ENCODE peak calls at places on chromosomes 4 and X, in five cellular contexts. S is prostate gland, Z is A549, M is ovary, L is NB4. J is an unnamed sample.

GRCh38 chr4:150242820-150243458 is 164.7 kb downstream of the DCLK2 start:
- DNase-seq in S (no peak), Z (peak; percentile 19), M (peak; percentile 45), L (peak; percentile 25), J (peak; percentile 60)

GRCh38 chr4:35993606-35994005 is 250.7 kb downstream of the ARAP2 start:
- DNase-seq in S (no peak), Z (no peak), M (no peak), L (no peak), J (no peak)

GRCh38 chrX:56947695-56948094 is 47.6 kb downstream of the SPIN3 start:
- DNase-seq in S (no peak), Z (no peak), M (no peak), L (no peak), J (peak; percentile 20)

GRCh38 chr4:825969-826330 is at the start of gene CPLX1:
- DNase-seq in S (no peak), Z (no peak), M (no peak), L (no peak), J (no peak)

GRCh38 chr4:164572877-164573279 is 181.1 kb upstream of the SMIM31 start:
- DNase-seq in S (no peak), Z (no peak), M (no peak), L (no peak), J (no peak)

GRCh38 chr4:26015133-26015651 is 101.2 kb downstream of the SMIM20 start:
- DNase-seq in S (peak; percentile 70), Z (no peak), M (no peak), L (peak; percentile 25), J (peak; percentile 97)

GRCh38 chrX:47628980-47629379 is 750 bp downstream of the CFP start:
- DNase-seq in S (no peak), Z (no peak), M (no peak), L (peak; percentile 84), J (no peak)

GRCh38 chr4:124085561-124086180 is 626.9 kb downstream of the ANKRD50 start:
- DNase-seq in S (no peak), Z (no peak), M (no peak), L (no peak), J (no peak)

GRCh38 chrX:3712870-3713224 is 602 bp downstream of the PRKX start:
- DNase-seq in S (no peak), Z (no peak), M (no peak), L (no peak), J (no peak)

GRCh38 chr4:175215657-175216056 is 297.5 kb downstream of the ADAM29 start:
- DNase-seq in S (no peak), Z (no peak), M (no peak), L (no peak), J (no peak)

GRCh38 chr4:158513246-158513645 is 8.4 kb upstream of the RXFP1 start:
- DNase-seq in S (no peak), Z (no peak), M (no peak), L (peak; percentile 68), J (no peak)

GRCh38 chrX:67544871-67545771 is 1.3 kb downstream of the AR start:
- DNase-seq in S (peak; percentile 5), Z (no peak), M (peak; percentile 40), L (peak; percentile 11), J (peak; percentile 22)

GRCh38 chr4:176601156-176601555 is 191.6 kb downstream of the VEGFC start:
- DNase-seq in S (no peak), Z (no peak), M (no peak), L (peak; percentile 12), J (no peak)

GRCh38 chr4:70515342-70516245 is 2.8 kb upstream of the AMTN start:
- DNase-seq in S (no peak), Z (no peak), M (no peak), L (no peak), J (no peak)

GRCh38 chr4:14428125-14428524 is 574.2 kb upstream of the CPEB2 start:
- DNase-seq in S (no peak), Z (no peak), M (no peak), L (no peak), J (no peak)

GRCh38 chrX:44903107-44903506 is 30.1 kb downstream of the KDM6A start:
- DNase-seq in S (no peak), Z (peak; percentile 41), M (no peak), L (peak; percentile 22), J (peak; percentile 78)

GRCh38 chrX:94057385-94057784 is 383.4 kb downstream of the FAM133A start:
- DNase-seq in S (no peak), Z (no peak), M (no peak), L (no peak), J (no peak)

GRCh38 chrX:9378980-9379696 is 85.7 kb upstream of the TBL1X start:
- DNase-seq in S (no peak), Z (no peak), M (no peak), L (peak; percentile 79), J (peak; percentile 52)

GRCh38 chr4:61520688-61521160 is 320.6 kb downstream of the ADGRL3 start:
- DNase-seq in S (no peak), Z (no peak), M (no peak), L (no peak), J (peak; percentile 11)

GRCh38 chr4:151099976-151100417 is 569 bp downstream of the RPS3A start:
- DNase-seq in S (no peak), Z (no peak), M (no peak), L (peak; percentile 25), J (peak; percentile 25)

GRCh38 chr4:66465111-66465510 is 794.8 kb upstream of the EPHA5 start:
- DNase-seq in S (no peak), Z (no peak), M (no peak), L (no peak), J (peak; percentile 3)

GRCh38 chrX:101391831-101392230 is 1.0 kb downstream of the RPL36A start:
- DNase-seq in S (no peak), Z (no peak), M (no peak), L (no peak), J (no peak)

GRCh38 chrX:101388604-101389003 is 2.2 kb upstream of the RPL36A start:
- DNase-seq in S (no peak), Z (no peak), M (no peak), L (no peak), J (no peak)

GRCh38 chrX:101394372-101394771 is 3.6 kb downstream of the RPL36A start:
- DNase-seq in S (no peak), Z (no peak), M (no peak), L (no peak), J (no peak)

GRCh38 chrX:101393530-101394305 is 2.9 kb downstream of the RPL36A start:
- DNase-seq in S (no peak), Z (no peak), M (no peak), L (no peak), J (no peak)

GRCh38 chrX:101390664-101391525 is at the start of gene RPL36A:
- DNase-seq in S (peak; percentile 77), Z (peak; percentile 89), M (peak; percentile 83), L (peak; percentile 96), J (peak; percentile 89)
- TF ChIP-seq POLR2A in S (peak; percentile 52), Z (peak; percentile 93), M (peak; percentile 74), L (peak; percentile 91), J (peak; percentile 98)

GRCh38 chrX:15098505-15098904 is 171.4 kb downstream of the ASB9 start:
- DNase-seq in S (no peak), Z (no peak), M (no peak), L (no peak), J (no peak)
- TF ChIP-seq POLR2A in S (no peak), Z (no peak), M (no peak), L (no peak), J (no peak)

DNA sequence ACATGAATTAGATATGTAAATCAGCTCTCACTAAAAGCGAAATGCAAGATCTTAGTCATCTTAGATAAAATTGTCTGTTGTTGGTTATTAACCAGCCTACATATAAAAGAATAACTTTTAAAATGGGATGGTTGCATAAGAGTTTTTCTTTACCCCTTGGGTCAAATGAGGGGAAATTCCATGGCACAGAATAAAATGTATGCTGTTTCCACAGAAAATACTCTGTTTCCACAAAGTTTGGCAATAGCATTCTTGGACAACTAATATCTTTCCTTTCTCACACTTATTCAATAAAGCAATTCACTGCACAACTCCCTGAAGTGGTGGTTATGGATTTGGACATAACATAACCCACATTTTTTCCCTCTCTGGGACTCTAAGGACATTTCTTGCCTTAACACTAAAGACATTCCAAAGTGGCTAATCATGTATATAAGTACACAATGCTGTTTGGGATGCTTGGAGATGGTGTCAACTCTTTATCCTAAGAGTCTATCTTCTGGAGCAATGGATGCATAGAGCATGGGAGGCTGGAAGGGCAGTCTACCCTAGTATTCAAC is 51.7 kb upstream of the GPM6B start:
- DNase-seq in S (no peak), Z (no peak), M (no peak), L (no peak), J (peak; percentile 45)
- TF ChIP-seq POLR2A in S (no peak), Z (no peak), M (no peak), L (no peak), J (no peak)

GRCh38 chr4:141636771-141637460 is 533 bp downstream of the IL15 start:
- DNase-seq in S (peak; percentile 9), Z (peak; percentile 54), M (peak; percentile 22), L (no peak), J (peak; percentile 64)
- TF ChIP-seq POLR2A in S (no peak), Z (no peak), M (no peak), L (no peak), J (no peak)

DNA sequence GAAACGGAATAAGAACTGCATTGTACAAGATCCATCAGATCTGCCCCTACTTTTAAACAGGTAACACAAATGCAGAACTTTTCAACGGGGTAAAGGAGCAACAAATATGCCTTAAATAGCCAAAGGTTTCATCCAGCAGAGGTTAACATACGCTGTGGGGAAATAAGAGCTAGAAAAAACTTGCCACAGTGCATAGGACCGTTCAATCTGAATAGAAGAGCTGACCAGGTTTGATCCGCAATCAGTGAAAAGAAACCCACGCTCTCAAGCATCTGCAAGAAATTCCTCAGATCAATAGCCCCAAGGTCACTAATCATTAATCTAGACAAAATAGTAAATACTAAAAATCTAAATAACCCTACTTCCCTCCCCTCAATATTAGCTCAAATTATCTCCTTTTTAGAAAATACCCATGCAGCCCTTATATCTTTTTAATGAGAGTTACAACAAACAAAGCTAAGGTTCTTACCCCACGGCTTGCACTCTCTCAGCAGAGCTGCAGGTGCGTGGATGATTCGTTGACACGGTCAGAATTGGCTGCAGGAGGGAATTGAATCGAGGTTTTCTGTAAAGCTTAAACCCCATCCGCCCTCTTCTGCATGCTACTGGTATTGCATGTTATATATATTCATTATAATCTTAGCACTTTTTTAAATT is at the start of gene TLR10:
- DNase-seq in S (peak; percentile 40), Z (peak; percentile 19), M (no peak), L (peak; percentile 76), J (peak; percentile 52)
- TF ChIP-seq POLR2A in S (no peak), Z (no peak), M (no peak), L (no peak), J (no peak)